ENCODE peak calls at places on chromosome 11, in nine cellular contexts. One of them, this sample, is unnamed.

GRCh38 chr11:6587360-6587953 is 16.0 kb downstream of the RRP8 start:
- DNase-seq in dorsolateral prefrontal cortex: peak
- DNase-seq in left ventricle myocardium inferior: peak
- DNase-seq in HFFc6: no peak
- DNase-seq in Calu3: no peak
- DNase-seq in astrocyte of the spinal cord: no peak
- DNase-seq in RWPE1: no peak
- DNase-seq in AG10803: no peak
- DNase-seq in WTC11: no peak
- DNase-seq in this sample: no peak

GRCh38 chr11:72233773-72234513 is 9.4 kb downstream of the INPPL1 start:
- DNase-seq in dorsolateral prefrontal cortex: no peak
- DNase-seq in left ventricle myocardium inferior: no peak
- DNase-seq in HFFc6: no peak
- DNase-seq in Calu3: no peak
- DNase-seq in astrocyte of the spinal cord: no peak
- DNase-seq in RWPE1: no peak
- DNase-seq in AG10803: no peak
- DNase-seq in WTC11: no peak
- DNase-seq in this sample: no peak

GRCh38 chr11:64856382-64857227 is 12.2 kb upstream of the CDC42BPG start:
- DNase-seq in dorsolateral prefrontal cortex: peak
- DNase-seq in left ventricle myocardium inferior: no peak
- DNase-seq in HFFc6: peak
- DNase-seq in Calu3: peak
- DNase-seq in astrocyte of the spinal cord: peak
- DNase-seq in RWPE1: peak
- DNase-seq in AG10803: peak
- DNase-seq in WTC11: no peak
- DNase-seq in this sample: no peak

GRCh38 chr11:68052137-68052873 is 13.5 kb downstream of the TCIRG1 start:
- DNase-seq in dorsolateral prefrontal cortex: no peak
- DNase-seq in left ventricle myocardium inferior: no peak
- DNase-seq in HFFc6: no peak
- DNase-seq in Calu3: no peak
- DNase-seq in astrocyte of the spinal cord: no peak
- DNase-seq in RWPE1: no peak
- DNase-seq in AG10803: no peak
- DNase-seq in WTC11: no peak
- DNase-seq in this sample: no peak

GRCh38 chr11:65615950-65616574 is 486 bp downstream of the PCNX3 start:
- DNase-seq in dorsolateral prefrontal cortex: no peak
- DNase-seq in left ventricle myocardium inferior: peak
- DNase-seq in HFFc6: no peak
- DNase-seq in Calu3: peak
- DNase-seq in astrocyte of the spinal cord: no peak
- DNase-seq in RWPE1: no peak
- DNase-seq in AG10803: no peak
- DNase-seq in WTC11: peak
- DNase-seq in this sample: no peak

GRCh38 chr11:35763772-35764171 is 101.2 kb downstream of the TRIM44 start:
- DNase-seq in dorsolateral prefrontal cortex: no peak
- DNase-seq in left ventricle myocardium inferior: no peak
- DNase-seq in HFFc6: no peak
- DNase-seq in Calu3: no peak
- DNase-seq in astrocyte of the spinal cord: no peak
- DNase-seq in RWPE1: no peak
- DNase-seq in AG10803: no peak
- DNase-seq in WTC11: no peak
- DNase-seq in this sample: no peak

GRCh38 chr11:117771197-117771596 is 25.8 kb downstream of the DSCAML1 start:
- DNase-seq in dorsolateral prefrontal cortex: no peak
- DNase-seq in left ventricle myocardium inferior: no peak
- DNase-seq in HFFc6: no peak
- DNase-seq in Calu3: no peak
- DNase-seq in astrocyte of the spinal cord: no peak
- DNase-seq in RWPE1: no peak
- DNase-seq in AG10803: no peak
- DNase-seq in WTC11: no peak
- DNase-seq in this sample: no peak

GRCh38 chr11:30586251-30587144 is at the start of gene MPPED2:
- DNase-seq in dorsolateral prefrontal cortex: peak
- DNase-seq in left ventricle myocardium inferior: peak
- DNase-seq in HFFc6: no peak
- DNase-seq in Calu3: peak
- DNase-seq in astrocyte of the spinal cord: no peak
- DNase-seq in RWPE1: peak
- DNase-seq in AG10803: no peak
- DNase-seq in WTC11: peak
- DNase-seq in this sample: no peak

GRCh38 chr11:60164550-60165075 is 18.3 kb downstream of the MS4A6A start:
- DNase-seq in dorsolateral prefrontal cortex: no peak
- DNase-seq in left ventricle myocardium inferior: no peak
- DNase-seq in HFFc6: no peak
- DNase-seq in Calu3: no peak
- DNase-seq in astrocyte of the spinal cord: no peak
- DNase-seq in RWPE1: no peak
- DNase-seq in AG10803: no peak
- DNase-seq in WTC11: no peak
- DNase-seq in this sample: no peak

GRCh38 chr11:92681606-92682005 is 287.8 kb upstream of the MTNR1B start:
- DNase-seq in dorsolateral prefrontal cortex: no peak
- DNase-seq in left ventricle myocardium inferior: no peak
- DNase-seq in HFFc6: no peak
- DNase-seq in Calu3: no peak
- DNase-seq in astrocyte of the spinal cord: no peak
- DNase-seq in RWPE1: no peak
- DNase-seq in AG10803: no peak
- DNase-seq in WTC11: no peak
- DNase-seq in this sample: no peak

GRCh38 chr11:31655483-31655882 is 145.9 kb downstream of the ELP4 start:
- DNase-seq in dorsolateral prefrontal cortex: no peak
- DNase-seq in left ventricle myocardium inferior: no peak
- DNase-seq in HFFc6: peak
- DNase-seq in Calu3: no peak
- DNase-seq in astrocyte of the spinal cord: peak
- DNase-seq in RWPE1: peak
- DNase-seq in AG10803: peak
- DNase-seq in WTC11: no peak
- DNase-seq in this sample: no peak

GRCh38 chr11:9752091-9752490 is 88.2 kb downstream of the SWAP70 start:
- DNase-seq in dorsolateral prefrontal cortex: no peak
- DNase-seq in left ventricle myocardium inferior: peak
- DNase-seq in HFFc6: no peak
- DNase-seq in Calu3: no peak
- DNase-seq in astrocyte of the spinal cord: peak
- DNase-seq in RWPE1: no peak
- DNase-seq in AG10803: no peak
- DNase-seq in WTC11: no peak
- DNase-seq in this sample: no peak

GRCh38 chr11:61959026-61959608 is 8.3 kb downstream of the FTH1 start:
- DNase-seq in dorsolateral prefrontal cortex: no peak
- DNase-seq in left ventricle myocardium inferior: no peak
- DNase-seq in HFFc6: no peak
- DNase-seq in Calu3: no peak
- DNase-seq in astrocyte of the spinal cord: no peak
- DNase-seq in RWPE1: peak
- DNase-seq in AG10803: no peak
- DNase-seq in WTC11: peak
- DNase-seq in this sample: peak

GRCh38 chr11:129992161-129992944 is 10.3 kb downstream of the PRDM10 start:
- DNase-seq in dorsolateral prefrontal cortex: peak
- DNase-seq in left ventricle myocardium inferior: no peak
- DNase-seq in HFFc6: peak
- DNase-seq in Calu3: peak
- DNase-seq in astrocyte of the spinal cord: peak
- DNase-seq in RWPE1: peak
- DNase-seq in AG10803: peak
- DNase-seq in WTC11: peak
- DNase-seq in this sample: no peak

GRCh38 chr11:614091-614582 is 1.6 kb downstream of the IRF7 start:
- DNase-seq in dorsolateral prefrontal cortex: no peak
- DNase-seq in left ventricle myocardium inferior: no peak
- DNase-seq in HFFc6: no peak
- DNase-seq in Calu3: no peak
- DNase-seq in astrocyte of the spinal cord: no peak
- DNase-seq in RWPE1: peak
- DNase-seq in AG10803: no peak
- DNase-seq in WTC11: no peak
- DNase-seq in this sample: no peak

GRCh38 chr11:612961-613300 is 2.8 kb downstream of the IRF7 start:
- DNase-seq in dorsolateral prefrontal cortex: no peak
- DNase-seq in left ventricle myocardium inferior: no peak
- DNase-seq in HFFc6: no peak
- DNase-seq in Calu3: no peak
- DNase-seq in astrocyte of the spinal cord: no peak
- DNase-seq in RWPE1: no peak
- DNase-seq in AG10803: no peak
- DNase-seq in WTC11: no peak
- DNase-seq in this sample: no peak

GRCh38 chr11:611001-611996 is 4.5 kb downstream of the IRF7 start:
- DNase-seq in dorsolateral prefrontal cortex: no peak
- DNase-seq in left ventricle myocardium inferior: no peak
- DNase-seq in HFFc6: no peak
- DNase-seq in Calu3: no peak
- DNase-seq in astrocyte of the spinal cord: no peak
- DNase-seq in RWPE1: no peak
- DNase-seq in AG10803: no peak
- DNase-seq in WTC11: no peak
- DNase-seq in this sample: no peak

GRCh38 chr11:613369-613968 is 2.3 kb downstream of the IRF7 start:
- DNase-seq in dorsolateral prefrontal cortex: no peak
- DNase-seq in left ventricle myocardium inferior: peak
- DNase-seq in HFFc6: no peak
- DNase-seq in Calu3: peak
- DNase-seq in astrocyte of the spinal cord: no peak
- DNase-seq in RWPE1: peak
- DNase-seq in AG10803: peak
- DNase-seq in WTC11: peak
- DNase-seq in this sample: peak

GRCh38 chr11:612201-612960 is 3.4 kb downstream of the IRF7 start:
- DNase-seq in dorsolateral prefrontal cortex: no peak
- DNase-seq in left ventricle myocardium inferior: no peak
- DNase-seq in HFFc6: no peak
- DNase-seq in Calu3: peak
- DNase-seq in astrocyte of the spinal cord: no peak
- DNase-seq in RWPE1: no peak
- DNase-seq in AG10803: peak
- DNase-seq in WTC11: no peak
- DNase-seq in this sample: no peak
- TF ChIP-seq CTCF in dorsolateral prefrontal cortex: no peak
- TF ChIP-seq CTCF in left ventricle myocardium inferior: no peak
- TF ChIP-seq CTCF in HFFc6: peak
- TF ChIP-seq CTCF in Calu3: no peak
- TF ChIP-seq CTCF in astrocyte of the spinal cord: peak
- TF ChIP-seq CTCF in RWPE1: no peak
- TF ChIP-seq CTCF in AG10803: peak
- TF ChIP-seq CTCF in WTC11: no peak
- TF ChIP-seq CTCF in this sample: no peak

DNA sequence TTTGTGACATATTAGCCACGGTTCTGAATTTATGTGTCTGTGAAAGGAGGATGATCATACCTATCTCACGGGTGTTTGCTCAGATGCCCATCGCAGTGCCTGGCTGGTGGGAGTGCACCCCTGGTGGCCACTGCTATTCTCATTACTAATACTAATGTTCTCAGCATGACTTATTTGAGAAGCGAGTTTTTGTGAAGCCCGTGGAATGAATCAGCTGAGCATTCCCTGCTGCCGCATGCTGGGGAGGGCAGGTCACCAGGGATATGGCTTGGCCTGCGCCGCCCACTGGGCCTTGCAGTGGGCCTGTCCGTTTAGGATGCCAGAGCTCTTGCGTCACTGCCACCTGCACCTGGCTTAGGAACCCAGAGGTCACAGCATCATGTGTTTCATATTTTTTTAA is 16.8 kb downstream of the CTTN start:
- DNase-seq in dorsolateral prefrontal cortex: no peak
- DNase-seq in left ventricle myocardium inferior: no peak
- DNase-seq in HFFc6: peak
- DNase-seq in Calu3: no peak
- DNase-seq in astrocyte of the spinal cord: peak
- DNase-seq in RWPE1: no peak
- DNase-seq in AG10803: peak
- DNase-seq in WTC11: no peak
- DNase-seq in this sample: no peak
- TF ChIP-seq CTCF in dorsolateral prefrontal cortex: peak
- TF ChIP-seq CTCF in left ventricle myocardium inferior: peak
- TF ChIP-seq CTCF in HFFc6: peak
- TF ChIP-seq CTCF in Calu3: no peak
- TF ChIP-seq CTCF in astrocyte of the spinal cord: peak
- TF ChIP-seq CTCF in RWPE1: no peak
- TF ChIP-seq CTCF in AG10803: peak
- TF ChIP-seq CTCF in WTC11: no peak
- TF ChIP-seq CTCF in this sample: no peak

DNA sequence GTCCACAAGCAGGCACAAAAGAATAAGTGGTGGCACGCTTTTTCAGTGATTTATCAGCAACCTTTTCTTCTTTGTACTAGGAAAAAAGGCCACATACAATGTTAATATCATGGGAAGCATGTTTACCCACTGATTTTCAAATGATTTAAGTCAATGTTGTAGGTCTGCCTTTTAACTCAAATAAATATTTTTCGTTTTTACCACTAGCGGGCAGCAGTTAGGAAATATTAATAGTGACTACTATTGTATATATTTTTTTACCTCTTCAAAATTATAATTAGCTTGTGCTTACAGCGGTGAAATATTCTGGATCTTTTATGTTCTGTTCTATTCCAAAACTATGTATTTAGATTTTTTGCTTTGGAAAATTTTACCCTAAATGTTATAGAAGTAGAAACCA is 6.4 kb upstream of the SLC17A6 start:
- DNase-seq in dorsolateral prefrontal cortex: no peak
- DNase-seq in left ventricle myocardium inferior: no peak
- DNase-seq in HFFc6: no peak
- DNase-seq in Calu3: no peak
- DNase-seq in astrocyte of the spinal cord: no peak
- DNase-seq in RWPE1: no peak
- DNase-seq in AG10803: no peak
- DNase-seq in WTC11: no peak
- DNase-seq in this sample: no peak
- TF ChIP-seq CTCF in dorsolateral prefrontal cortex: peak
- TF ChIP-seq CTCF in left ventricle myocardium inferior: no peak
- TF ChIP-seq CTCF in HFFc6: peak
- TF ChIP-seq CTCF in Calu3: no peak
- TF ChIP-seq CTCF in astrocyte of the spinal cord: no peak
- TF ChIP-seq CTCF in RWPE1: no peak
- TF ChIP-seq CTCF in AG10803: no peak
- TF ChIP-seq CTCF in WTC11: no peak
- TF ChIP-seq CTCF in this sample: peak

DNA sequence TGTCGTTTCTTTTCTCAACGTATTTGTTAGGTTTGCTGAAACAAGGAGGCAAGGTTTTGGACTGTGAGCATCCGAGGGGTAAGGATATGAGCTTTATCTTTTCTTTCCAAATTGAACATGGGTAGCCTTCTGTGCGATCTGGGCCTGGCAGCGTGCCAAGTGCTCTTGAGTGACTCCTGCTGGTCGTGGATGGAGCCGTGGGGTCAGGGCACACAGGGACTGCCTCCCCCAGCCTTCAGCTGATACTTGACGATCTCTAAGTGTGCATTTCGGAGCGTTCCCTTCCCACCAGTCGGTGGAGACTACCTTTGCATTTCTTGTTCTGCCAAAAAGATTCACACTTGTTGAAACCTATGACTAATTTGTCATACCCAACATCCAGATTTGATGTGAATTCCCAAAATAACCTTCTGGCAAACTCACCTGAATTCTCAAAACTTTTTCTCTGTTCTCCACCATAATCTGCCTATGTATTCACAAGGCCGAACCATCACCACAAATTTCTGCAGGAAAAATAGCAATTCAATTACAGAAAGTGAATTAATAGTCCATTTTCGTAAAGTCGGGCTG is 40.2 kb upstream of the CLMP start:
- DNase-seq in dorsolateral prefrontal cortex: no peak
- DNase-seq in left ventricle myocardium inferior: peak
- DNase-seq in HFFc6: no peak
- DNase-seq in Calu3: peak
- DNase-seq in astrocyte of the spinal cord: no peak
- DNase-seq in RWPE1: peak
- DNase-seq in AG10803: no peak
- DNase-seq in WTC11: peak
- DNase-seq in this sample: no peak
- TF ChIP-seq CTCF in dorsolateral prefrontal cortex: peak
- TF ChIP-seq CTCF in left ventricle myocardium inferior: peak
- TF ChIP-seq CTCF in HFFc6: peak
- TF ChIP-seq CTCF in Calu3: peak
- TF ChIP-seq CTCF in astrocyte of the spinal cord: peak
- TF ChIP-seq CTCF in RWPE1: peak
- TF ChIP-seq CTCF in AG10803: peak
- TF ChIP-seq CTCF in WTC11: peak
- TF ChIP-seq CTCF in this sample: peak

This sample was measured in D721Med.